ENCODE peak calls at places on chromosomes 3 and 15, in eight cellular contexts. O, J, W, A, I, L, F and R are unnamed samples.

GRCh38 chr15:40002295-40002694 is 36.7 kb downstream of the SRP14 start:
- DNase-seq in O (peak), J (no peak), W (no peak), A (no peak), I (peak), L (no peak), F (no peak), R (no peak)

GRCh38 chr3:186790261-186790981 is 7.0 kb downstream of the EIF4A2 start:
- DNase-seq in O (peak), J (no peak), W (no peak), A (no peak), I (no peak), L (no peak), F (peak), R (no peak)

GRCh38 chr3:106438916-106439315 is 570.1 kb upstream of the CBLB start:
- DNase-seq in O (no peak), J (no peak), W (no peak), A (no peak), I (no peak), L (no peak), F (no peak), R (no peak)

GRCh38 chr3:187586226-187586625 is 84.0 kb downstream of the SST start:
- DNase-seq in O (no peak), J (no peak), W (no peak), A (no peak), I (no peak), L (no peak), F (no peak), R (peak)

GRCh38 chr3:173395073-173395411 is 2.5 kb upstream of the NLGN1 start:
- DNase-seq in O (no peak), J (no peak), W (no peak), A (no peak), I (no peak), L (no peak), F (no peak), R (no peak)

GRCh38 chr3:70771426-70772147 is 459.1 kb upstream of the MDFIC2 start:
- DNase-seq in O (peak), J (no peak), W (no peak), A (no peak), I (no peak), L (no peak), F (no peak), R (no peak)

GRCh38 chr3:46959169-46959515 is 17.4 kb downstream of the CCDC12 start:
- DNase-seq in O (no peak), J (no peak), W (no peak), A (no peak), I (no peak), L (no peak), F (no peak), R (no peak)

GRCh38 chr3:12227833-12228232 is 61.0 kb upstream of the PPARG start:
- DNase-seq in O (peak), J (peak), W (no peak), A (no peak), I (no peak), L (no peak), F (peak), R (peak)

GRCh38 chr3:48595526-48596121 is 495 bp upstream of the COL7A1 start:
- DNase-seq in O (peak), J (peak), W (peak), A (no peak), I (no peak), L (peak), F (peak), R (peak)

GRCh38 chr15:40470423-40471104 is at the start of gene CHST14:
- DNase-seq in O (peak), J (no peak), W (peak), A (no peak), I (peak), L (peak), F (peak), R (no peak)

GRCh38 chr3:30140356-30140755 is 466.0 kb upstream of the TGFBR2 start:
- DNase-seq in O (no peak), J (no peak), W (no peak), A (no peak), I (no peak), L (no peak), F (no peak), R (no peak)

GRCh38 chr15:72774696-72775383 is 8.7 kb downstream of the ADPGK start:
- DNase-seq in O (no peak), J (no peak), W (no peak), A (no peak), I (no peak), L (no peak), F (no peak), R (no peak)

GRCh38 chr3:9111349-9112265 is 137.8 kb downstream of the SRGAP3 start:
- DNase-seq in O (no peak), J (no peak), W (no peak), A (no peak), I (no peak), L (no peak), F (peak), R (no peak)

GRCh38 chr15:68816795-68817303 is 3.8 kb downstream of the ANP32A start:
- DNase-seq in O (peak), J (no peak), W (no peak), A (no peak), I (peak), L (no peak), F (peak), R (no peak)

GRCh38 chr3:173599673-173600072 is 202.1 kb downstream of the NLGN1 start:
- DNase-seq in O (no peak), J (no peak), W (no peak), A (no peak), I (no peak), L (no peak), F (no peak), R (peak)

GRCh38 chr3:99856437-99857220 is 39.0 kb downstream of the CMSS1 start:
- DNase-seq in O (no peak), J (no peak), W (no peak), A (no peak), I (no peak), L (no peak), F (no peak), R (no peak)

GRCh38 chr3:194879991-194880939 is 194.6 kb downstream of the FAM43A start:
- DNase-seq in O (peak), J (no peak), W (no peak), A (no peak), I (no peak), L (peak), F (peak), R (no peak)

GRCh38 chr3:196569003-196569516 is 600 bp downstream of the FBXO45 start:
- DNase-seq in O (peak), J (peak), W (no peak), A (no peak), I (peak), L (no peak), F (peak), R (no peak)

GRCh38 chr3:48188266-48189201 is at the start of gene CDC25A:
- DNase-seq in O (peak), J (peak), W (peak), A (peak), I (peak), L (peak), F (peak), R (peak)

GRCh38 chr3:151044706-151045105 is 40.8 kb upstream of the MED12L start:
- DNase-seq in O (no peak), J (peak), W (no peak), A (no peak), I (no peak), L (no peak), F (no peak), R (no peak)

GRCh38 chr15:68340711-68341671 is 63.4 kb downstream of the FEM1B start:
- DNase-seq in O (no peak), J (no peak), W (no peak), A (no peak), I (no peak), L (no peak), F (no peak), R (no peak)

GRCh38 chr3:184814214-184814613 is 2.2 kb downstream of the VPS8 start:
- DNase-seq in O (no peak), J (no peak), W (no peak), A (no peak), I (no peak), L (no peak), F (no peak), R (no peak)

GRCh38 chr15:101567089-101567488 is 77.6 kb upstream of the PCSK6 start:
- DNase-seq in O (no peak), J (no peak), W (no peak), A (no peak), I (no peak), L (no peak), F (no peak), R (no peak)

GRCh38 chr15:45549831-45550230 is 27.3 kb upstream of the SLC30A4 start:
- DNase-seq in O (peak), J (no peak), W (no peak), A (no peak), I (no peak), L (no peak), F (no peak), R (peak)

GRCh38 chr3:144344925-144345548 is 373.4 kb downstream of the DIPK2A start:
- DNase-seq in O (no peak), J (no peak), W (no peak), A (no peak), I (no peak), L (no peak), F (no peak), R (no peak)

GRCh38 chr15:89494941-89495637 is 1.3 kb downstream of the RHCG start:
- DNase-seq in O (peak), J (no peak), W (peak), A (no peak), I (peak), L (no peak), F (no peak), R (no peak)

GRCh38 chr3:193688845-193689714 is 96.1 kb downstream of the OPA1 start:
- DNase-seq in O (no peak), J (no peak), W (no peak), A (no peak), I (no peak), L (no peak), F (no peak), R (no peak)

GRCh38 chr3:128388932-128389331 is 77.8 kb downstream of the DNAJB8 start:
- DNase-seq in O (no peak), J (no peak), W (no peak), A (no peak), I (no peak), L (no peak), F (no peak), R (no peak)

GRCh38 chr3:16884084-16884747 is 539 bp upstream of the PLCL2 start:
- DNase-seq in O (peak), J (no peak), W (peak), A (no peak), I (peak), L (peak), F (peak), R (no peak)

GRCh38 chr3:177824190-177824786 is 627.0 kb upstream of the TBL1XR1 start:
- DNase-seq in O (peak), J (no peak), W (peak), A (no peak), I (peak), L (peak), F (peak), R (no peak)

GRCh38 chr15:69141286-69141701 is 19.1 kb upstream of the GLCE start:
- DNase-seq in O (peak), J (no peak), W (no peak), A (no peak), I (no peak), L (peak), F (peak), R (no peak)

GRCh38 chr3:86708908-86709307 is 282.0 kb downstream of the VGLL3 start:
- DNase-seq in O (no peak), J (no peak), W (no peak), A (no peak), I (no peak), L (no peak), F (no peak), R (no peak)

GRCh38 chr15:29126208-29126536 is 143.4 kb downstream of the NSMCE3 start:
- DNase-seq in O (no peak), J (no peak), W (no peak), A (no peak), I (no peak), L (no peak), F (no peak), R (no peak)

GRCh38 chr15:29125382-29126207 is 144.0 kb downstream of the NSMCE3 start:
- DNase-seq in O (no peak), J (no peak), W (no peak), A (no peak), I (no peak), L (no peak), F (no peak), R (no peak)

GRCh38 chr15:29127506-29128430 is 141.9 kb downstream of the NSMCE3 start:
- DNase-seq in O (no peak), J (no peak), W (no peak), A (no peak), I (no peak), L (no peak), F (no peak), R (no peak)

GRCh38 chr15:29128671-29129070 is 141.0 kb downstream of the NSMCE3 start:
- DNase-seq in O (no peak), J (no peak), W (no peak), A (no peak), I (no peak), L (no peak), F (no peak), R (no peak)

GRCh38 chr15:29126821-29127461 is 142.7 kb downstream of the NSMCE3 start:
- DNase-seq in O (no peak), J (no peak), W (peak), A (no peak), I (no peak), L (peak), F (no peak), R (no peak)
- TF ChIP-seq CTCF in O (no peak), J (peak), W (peak), A (no peak), I (no peak), L (peak), F (no peak), R (no peak)

GRCh38 chr3:4515896-4516295 is 22.7 kb downstream of the ITPR1 start:
- DNase-seq in O (no peak), J (no peak), W (no peak), A (no peak), I (no peak), L (no peak), F (no peak), R (no peak)
- H3K4me3 ChIP-seq in O (no peak), J (no peak), W (no peak), A (no peak), I (no peak), L (no peak), F (no peak), R (no peak)

GRCh38 chr3:72446406-72447058 is 401.7 kb downstream of the SHQ1 start:
- DNase-seq in O (peak), J (no peak), W (no peak), A (no peak), I (no peak), L (no peak), F (peak), R (no peak)
- TF ChIP-seq CTCF in O (no peak), J (no peak), W (peak), A (no peak), I (no peak), L (peak), F (no peak), R (no peak)

GRCh38 chr3:129429080-129429451 is 630 bp upstream of the EFCAB12 start:
- DNase-seq in O (no peak), J (no peak), W (no peak), A (no peak), I (no peak), L (no peak), F (no peak), R (no peak)
- H3K4me3 ChIP-seq in O (no peak), J (no peak), W (no peak), A (no peak), I (peak), L (peak), F (no peak), R (no peak)

DNA sequence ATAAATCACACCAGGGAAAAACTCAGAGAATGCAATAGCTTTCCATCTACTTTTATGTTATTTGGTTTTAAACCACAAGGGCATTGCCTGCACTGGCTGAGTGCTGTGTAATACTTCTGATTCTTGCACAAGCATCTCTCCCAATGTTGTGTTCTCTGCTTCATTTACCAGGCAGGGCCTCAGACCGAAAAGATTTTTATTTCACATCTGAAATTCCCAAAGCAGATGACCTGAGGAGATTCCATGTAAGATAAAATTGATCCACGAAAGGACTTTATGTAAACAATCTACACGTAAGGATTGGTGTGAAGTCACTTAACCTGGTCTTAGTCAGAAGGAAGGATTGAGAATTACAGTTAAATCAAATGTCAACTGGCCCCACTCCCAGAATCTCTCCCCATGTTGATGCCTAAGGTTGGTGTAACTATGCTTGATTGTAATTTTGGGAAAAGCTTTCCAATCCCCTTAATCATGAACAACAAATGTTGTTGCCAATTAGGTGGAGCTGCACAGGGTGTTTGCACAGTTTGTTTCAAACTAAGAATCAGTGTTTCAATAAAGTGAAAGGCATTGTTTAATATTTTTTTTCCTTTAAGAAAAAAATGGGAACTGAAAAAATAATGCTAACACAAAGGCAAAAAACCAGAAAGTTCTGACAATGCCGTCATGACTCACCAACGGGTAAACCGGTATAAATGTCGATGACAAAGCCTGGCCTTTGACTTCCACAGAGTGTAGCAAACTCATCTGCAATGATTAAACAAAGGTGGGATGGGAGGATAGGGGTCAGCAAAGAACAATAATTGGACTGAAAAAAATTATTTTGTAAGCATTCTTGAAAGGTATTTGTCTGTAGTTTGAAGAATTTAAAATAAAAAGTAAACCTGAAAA is 128.6 kb downstream of the DUT start:
- DNase-seq in O (peak), J (no peak), W (no peak), A (no peak), I (no peak), L (no peak), F (peak), R (peak)
- TF ChIP-seq CTCF in O (peak), J (no peak), W (no peak), A (peak), I (no peak), L (no peak), F (peak), R (peak)

GRCh38 chr3:11156026-11156410 is 1.7 kb downstream of the HRH1 start:
- DNase-seq in O (no peak), J (no peak), W (no peak), A (no peak), I (no peak), L (no peak), F (no peak), R (no peak)
- H3K4me3 ChIP-seq in O (peak), J (peak), W (no peak), A (no peak), I (no peak), L (peak), F (peak), R (peak)

GRCh38 chr3:36738701-36739100 is 25.7 kb downstream of the DCLK3 start:
- DNase-seq in O (peak), J (no peak), W (no peak), A (no peak), I (no peak), L (no peak), F (peak), R (no peak)

GRCh38 chr3:36740822-36741221 is 23.5 kb downstream of the DCLK3 start:
- DNase-seq in O (no peak), J (no peak), W (no peak), A (no peak), I (no peak), L (no peak), F (no peak), R (no peak)

GRCh38 chr3:36743821-36744220 is 20.5 kb downstream of the DCLK3 start:
- DNase-seq in O (no peak), J (no peak), W (no peak), A (no peak), I (no peak), L (no peak), F (no peak), R (no peak)

GRCh38 chr3:36744770-36745169 is 19.6 kb downstream of the DCLK3 start:
- DNase-seq in O (no peak), J (no peak), W (no peak), A (no peak), I (no peak), L (peak), F (no peak), R (no peak)

GRCh38 chr3:36741285-36741684 is 23.1 kb downstream of the DCLK3 start:
- DNase-seq in O (peak), J (no peak), W (peak), A (no peak), I (no peak), L (no peak), F (peak), R (no peak)
- TF ChIP-seq CTCF in O (no peak), J (peak), W (peak), A (no peak), I (no peak), L (peak), F (peak), R (peak)

DNA sequence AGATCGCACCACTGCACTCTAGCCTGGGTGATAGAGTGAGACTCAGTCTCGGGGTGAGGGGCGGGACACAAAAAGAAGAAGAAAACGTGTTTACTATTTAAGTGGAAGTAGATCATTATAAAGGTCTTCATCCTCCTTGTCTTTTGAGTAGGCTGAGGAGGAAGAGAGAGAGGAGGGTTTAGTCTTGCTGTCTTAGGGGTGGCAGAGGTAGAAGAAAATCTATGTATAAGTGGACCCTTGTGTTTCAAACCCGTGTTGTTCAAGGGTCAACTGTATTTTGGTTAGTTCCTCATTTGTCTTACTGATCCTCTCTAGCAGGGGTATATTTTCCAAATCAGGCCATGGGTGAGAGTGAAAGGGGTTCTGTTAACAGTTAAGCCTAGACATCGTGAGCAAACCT is 40.1 kb downstream of the TRIM71 start:
- DNase-seq in O (no peak), J (no peak), W (no peak), A (no peak), I (no peak), L (no peak), F (no peak), R (no peak)
- H3K4me3 ChIP-seq in O (no peak), J (no peak), W (no peak), A (no peak), I (no peak), L (no peak), F (no peak), R (no peak)